ENCODE peak calls at places on chromosomes 1 and 21, in four cellular contexts. C is hepatocyte, R is GM23338, Z is astrocyte of the cerebellum. S is an unnamed sample.

GRCh38 chr21:42373908-42374455 is 7.6 kb upstream of the TFF1 start:
- DNase-seq in Z (no peak), R (no peak), C (no peak), S (no peak)

GRCh38 chr21:29640233-29640554 is 299.6 kb downstream of the GRIK1 start:
- DNase-seq in Z (no peak), R (no peak), C (no peak), S (no peak)

GRCh38 chr1:183837062-183837461 is 32.1 kb downstream of the RGL1 start:
- DNase-seq in Z (no peak), R (no peak), C (no peak), S (peak)

GRCh38 chr1:220880726-220881506 is 1.7 kb downstream of the HLX start:
- DNase-seq in R (peak), C (peak), Z (peak), S (peak)

GRCh38 chr1:161127649-161128048 is 4.8 kb downstream of the DEDD start:
- DNase-seq in Z (no peak), R (no peak), C (no peak), S (no peak)

GRCh38 chr1:155178441-155179106 is 4.9 kb downstream of the TRIM46 start:
- DNase-seq in Z (no peak), R (no peak), C (peak), S (no peak)

GRCh38 chr1:53666566-53666965 is 72.4 kb downstream of the GLIS1 start:
- DNase-seq in R (no peak), Z (no peak), C (no peak), S (no peak)

GRCh38 chr1:30686236-30686635 is 37.1 kb downstream of the MATN1 start:
- DNase-seq in R (no peak), C (no peak), Z (no peak), S (no peak)

GRCh38 chr1:211734791-211735190 is 59.4 kb upstream of the NEK2 start:
- DNase-seq in Z (no peak), R (no peak), C (no peak), S (no peak)

GRCh38 chr1:103170608-103171007 is 62.3 kb upstream of the COL11A1 start:
- DNase-seq in C (no peak), Z (no peak), R (no peak), S (peak)

GRCh38 chr1:235067396-235068154 is 61.1 kb downstream of the TOMM20 start:
- DNase-seq in Z (peak), C (peak), R (no peak), S (peak)

GRCh38 chr1:38027201-38028104 is 14.9 kb downstream of the UTP11 start:
- DNase-seq in R (no peak), C (no peak), Z (no peak), S (no peak)

GRCh38 chr1:241591317-241591716 is 48.9 kb downstream of the CHML start:
- DNase-seq in Z (no peak), R (no peak), C (peak), S (peak)

GRCh38 chr21:43806017-43806710 is 16.8 kb downstream of the RRP1 start:
- DNase-seq in C (no peak), Z (no peak), R (no peak), S (no peak)

GRCh38 chr1:186864296-186864695 is 35.5 kb downstream of the PLA2G4A start:
- DNase-seq in Z (peak), C (no peak), R (no peak), S (peak)

GRCh38 chr1:167152192-167152876 is 58.5 kb downstream of the STYXL2 start:
- DNase-seq in C (no peak), Z (no peak), R (peak), S (no peak)

GRCh38 chr1:15412488-15412800 is 2.8 kb downstream of the EFHD2 start:
- DNase-seq in R (no peak), C (no peak), Z (no peak), S (no peak)
- H3K4me3 ChIP-seq in R (no peak), C (no peak), Z (peak), S (no peak)

GRCh38 chr1:44831516-44831915 is 11.5 kb downstream of the PTCH2 start:
- DNase-seq in Z (no peak), C (no peak), R (no peak), S (no peak)

GRCh38 chr1:44834328-44834727 is 8.7 kb downstream of the PTCH2 start:
- DNase-seq in C (no peak), R (no peak), Z (no peak), S (no peak)

GRCh38 chr1:44832068-44832700 is 10.9 kb downstream of the PTCH2 start:
- DNase-seq in C (no peak), R (peak), Z (no peak), S (no peak)

GRCh38 chr1:44839561-44839960 is 3.5 kb downstream of the PTCH2 start:
- DNase-seq in Z (no peak), C (no peak), R (no peak), S (no peak)

GRCh38 chr1:44835738-44836675 is 7.0 kb downstream of the PTCH2 start:
- DNase-seq in Z (peak), C (peak), R (peak), S (peak)
- TF ChIP-seq CTCF in Z (peak), C (peak), R (peak), S (peak)

GRCh38 chr1:1123581-1124507 is 8.0 kb upstream of the C1orf159 start:
- DNase-seq in C (peak), R (no peak), Z (no peak), S (peak)

GRCh38 chr1:1122981-1123480 is 7.1 kb upstream of the C1orf159 start:
- DNase-seq in Z (no peak), C (peak), R (no peak), S (peak)

GRCh38 chr1:1120866-1121563 is 5.1 kb upstream of the C1orf159 start:
- DNase-seq in Z (no peak), C (no peak), R (no peak), S (no peak)

GRCh38 chr1:1121611-1122077 is 5.8 kb upstream of the C1orf159 start:
- DNase-seq in Z (no peak), C (no peak), R (no peak), S (no peak)

DNA sequence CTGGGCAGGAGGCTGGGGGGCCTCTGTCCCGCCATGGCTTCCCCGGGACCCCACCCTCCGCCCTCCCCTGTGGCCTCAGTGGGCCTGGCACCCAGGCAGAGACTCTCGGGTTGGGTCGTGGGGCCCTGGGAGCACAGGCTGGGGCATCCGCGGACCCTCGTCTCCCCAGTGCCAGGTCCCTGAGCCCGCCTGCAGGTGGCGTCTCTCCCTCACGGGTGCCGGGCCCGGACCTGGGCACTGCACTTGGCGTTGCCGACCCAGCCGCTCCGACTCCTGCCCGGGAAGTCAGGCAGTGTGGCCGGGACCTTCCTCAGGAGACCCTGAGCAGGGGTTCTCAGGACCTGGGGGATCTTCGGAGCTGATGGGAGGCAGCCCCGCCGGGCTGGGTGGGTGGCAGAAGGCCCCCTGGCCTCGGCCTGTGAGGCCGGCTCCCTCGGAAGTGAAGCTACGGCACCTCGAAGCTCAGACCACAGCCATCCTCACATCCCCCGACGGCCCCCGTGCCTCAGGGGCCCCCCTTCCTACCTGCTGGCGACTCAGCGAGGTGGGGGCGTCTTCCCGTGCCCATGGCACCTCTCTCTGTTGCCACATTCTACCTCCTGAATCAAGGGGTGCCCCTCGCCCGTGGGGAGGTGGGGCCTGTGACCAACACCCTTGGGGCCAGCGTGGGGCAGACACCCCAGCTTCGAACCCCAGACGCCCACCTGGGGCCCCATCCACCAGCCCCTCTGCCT is 6.4 kb upstream of the C1orf159 start:
- DNase-seq in R (peak), Z (peak), C (peak), S (peak)
- H3K4me3 ChIP-seq in R (no peak), Z (no peak), C (no peak), S (peak)

DNA sequence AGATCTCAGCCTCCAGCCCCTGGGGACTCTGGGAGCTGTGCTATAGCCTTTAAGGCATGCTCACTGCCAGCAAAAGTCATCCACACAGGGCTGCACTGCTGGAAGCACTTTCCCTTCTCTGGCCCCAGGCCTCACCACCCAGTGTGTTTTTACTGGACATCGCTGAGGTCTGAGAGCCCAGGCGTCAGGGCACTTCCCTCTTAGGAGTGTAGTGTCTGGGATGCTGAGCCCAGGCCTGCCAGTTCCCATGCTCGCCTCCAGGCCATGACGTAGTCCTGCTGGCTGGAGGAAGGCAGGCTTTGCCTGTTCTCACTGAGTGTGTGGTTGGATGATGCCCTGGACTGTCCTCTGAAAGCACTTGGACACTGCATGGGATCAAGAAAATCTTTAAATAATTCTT is 101.2 kb downstream of the GDAP2 start:
- DNase-seq in Z (peak), C (peak), R (no peak), S (peak)
- TF ChIP-seq CTCF in Z (no peak), C (no peak), R (no peak), S (no peak)

S was measured in fibroblast of villous mesenchyme.